ENCODE peak calls at places on chromosomes 7 and 10, in six cellular contexts. U, K, L, D, Z and G are unnamed samples.
A peak's percentile ranks its signal among the peaks of the same experiment; 100 is the strongest.

GRCh38 chr7:74454948-74455804 is 1.5 kb downstream of the GTF2IRD1 start:
- DNase-seq in U (no peak), K (no peak), L (no peak), D (no peak), Z (no peak), G (no peak)

GRCh38 chr10:132626761-132627735 is 89.5 kb downstream of the INPP5A start:
- DNase-seq in U (no peak), K (no peak), L (no peak), D (no peak), Z (no peak), G (no peak)

GRCh38 chr7:92813390-92814024 is 22.9 kb downstream of the CDK6 start:
- DNase-seq in U (peak; percentile 26), K (no peak), L (no peak), D (no peak), Z (no peak), G (peak; percentile 85)

GRCh38 chr7:55127622-55128081 is 108.8 kb downstream of the EGFR start:
- DNase-seq in U (no peak), K (no peak), L (peak; percentile 51), D (peak; percentile 96), Z (no peak), G (no peak)

GRCh38 chr10:75847477-75847876 is 416.1 kb downstream of the LRMDA start:
- DNase-seq in U (no peak), K (no peak), L (no peak), D (no peak), Z (no peak), G (no peak)

GRCh38 chr7:81079736-81080135 is 160.9 kb upstream of the SEMA3C start:
- DNase-seq in U (no peak), K (no peak), L (no peak), D (no peak), Z (no peak), G (no peak)

GRCh38 chr10:79313911-79314439 is 33.3 kb upstream of the PPIF start:
- DNase-seq in U (no peak), K (no peak), L (peak; percentile 18), D (no peak), Z (no peak), G (no peak)

GRCh38 chr10:85920311-85920710 is 446.3 kb downstream of the GRID1 start:
- DNase-seq in U (no peak), K (no peak), L (no peak), D (no peak), Z (no peak), G (no peak)

GRCh38 chr10:18235477-18235876 is 95.3 kb downstream of the CACNB2 start:
- DNase-seq in U (no peak), K (no peak), L (no peak), D (no peak), Z (no peak), G (no peak)

GRCh38 chr7:104962781-104963180 is 51.2 kb upstream of the KMT2E start:
- DNase-seq in U (no peak), K (no peak), L (no peak), D (no peak), Z (no peak), G (no peak)